ENCODE peak calls at places on chromosomes 6 and 20, in four cellular contexts. One of them, this sample, is unnamed.
A peak's percentile ranks its signal among the peaks of the same experiment; 100 is the strongest.

GRCh38 chr6:123016431-123017110 is 20.5 kb downstream of the CLVS2 start:
- DNase-seq in A549: no peak
- DNase-seq in GM23338: no peak
- DNase-seq in AG09309: no peak
- DNase-seq in this sample: no peak

GRCh38 chr6:85116475-85116874 is 333.4 kb upstream of the NT5E start:
- DNase-seq in A549: no peak
- DNase-seq in GM23338: no peak
- DNase-seq in AG09309: no peak
- DNase-seq in this sample: no peak

GRCh38 chr6:3623451-3624267 is 127.9 kb downstream of the PXDC1 start:
- DNase-seq in AG09309: no peak
- DNase-seq in A549: no peak
- DNase-seq in GM23338: peak; percentile 29
- DNase-seq in this sample: no peak

GRCh38 chr6:12336121-12336971 is 46.2 kb downstream of the EDN1 start:
- DNase-seq in AG09309: no peak
- DNase-seq in A549: no peak
- DNase-seq in GM23338: no peak
- DNase-seq in this sample: no peak

GRCh38 chr6:24484657-24485318 is 4.6 kb downstream of the GPLD1 start:
- DNase-seq in A549: no peak
- DNase-seq in AG09309: peak; percentile 17
- DNase-seq in GM23338: no peak
- DNase-seq in this sample: no peak

GRCh38 chr6:7505196-7505699 is 36.2 kb upstream of the DSP start:
- DNase-seq in GM23338: peak; percentile 77
- DNase-seq in AG09309: peak; percentile 64
- DNase-seq in A549: peak; percentile 56
- DNase-seq in this sample: peak; percentile 97

GRCh38 chr6:145602927-145603326 is 132.4 kb downstream of the EPM2A start:
- DNase-seq in GM23338: no peak
- DNase-seq in A549: no peak
- DNase-seq in AG09309: no peak
- DNase-seq in this sample: no peak

GRCh38 chr6:21457647-21458046 is 135.9 kb upstream of the SOX4 start:
- DNase-seq in A549: no peak
- DNase-seq in AG09309: no peak
- DNase-seq in GM23338: no peak
- DNase-seq in this sample: no peak

GRCh38 chr20:44087051-44087856 is 99.7 kb downstream of the JPH2 start:
- DNase-seq in A549: no peak
- DNase-seq in GM23338: no peak
- DNase-seq in AG09309: no peak
- DNase-seq in this sample: no peak

GRCh38 chr6:48036316-48036715 is 74.7 kb downstream of the PTCHD4 start:
- DNase-seq in A549: no peak
- DNase-seq in AG09309: peak; percentile 48
- DNase-seq in GM23338: no peak
- DNase-seq in this sample: peak; percentile 3

GRCh38 chr6:145882121-145882531 is 67.5 kb upstream of the FBXO30 start:
- DNase-seq in GM23338: no peak
- DNase-seq in AG09309: no peak
- DNase-seq in A549: no peak
- DNase-seq in this sample: no peak

GRCh38 chr6:143125896-143126573 is 65.3 kb downstream of the AIG1 start:
- DNase-seq in GM23338: no peak
- DNase-seq in A549: no peak
- DNase-seq in AG09309: no peak
- DNase-seq in this sample: no peak

GRCh38 chr6:154403803-154404202 is 47.2 kb upstream of the IPCEF1 start:
- DNase-seq in A549: no peak
- DNase-seq in AG09309: peak; percentile 50
- DNase-seq in GM23338: no peak
- DNase-seq in this sample: peak; percentile 43

GRCh38 chr6:14734416-14735340 is 511.2 kb upstream of the JARID2 start:
- DNase-seq in GM23338: no peak
- DNase-seq in A549: no peak
- DNase-seq in AG09309: peak; percentile 80
- DNase-seq in this sample: peak; percentile 93

GRCh38 chr20:7375905-7376304 is 564.4 kb downstream of the HAO1 start:
- DNase-seq in AG09309: no peak
- DNase-seq in A549: no peak
- DNase-seq in GM23338: peak; percentile 44
- DNase-seq in this sample: no peak

GRCh38 chr20:57539889-57540288 is 14.9 kb upstream of the CTCFL start:
- DNase-seq in AG09309: no peak
- DNase-seq in GM23338: no peak
- DNase-seq in A549: no peak
- DNase-seq in this sample: no peak

GRCh38 chr6:169956580-169956979 is 205.2 kb downstream of the ERMARD start:
- DNase-seq in AG09309: no peak
- DNase-seq in A549: no peak
- DNase-seq in GM23338: no peak
- DNase-seq in this sample: no peak

GRCh38 chr6:166106076-166106686 is 61.5 kb downstream of the TBXT start:
- DNase-seq in GM23338: peak; percentile 86
- DNase-seq in A549: peak; percentile 47
- DNase-seq in AG09309: peak; percentile 4
- DNase-seq in this sample: peak; percentile 14

GRCh38 chr6:26483727-26484126 is 16.4 kb upstream of the BTN1A1 start:
- DNase-seq in GM23338: no peak
- DNase-seq in AG09309: no peak
- DNase-seq in A549: no peak
- DNase-seq in this sample: no peak

GRCh38 chr6:42315991-42316378 is 98.3 kb upstream of the MRPS10 start:
- DNase-seq in AG09309: peak; percentile 65
- DNase-seq in GM23338: peak; percentile 43
- DNase-seq in A549: peak; percentile 60
- DNase-seq in this sample: peak; percentile 95

GRCh38 chr6:19210849-19211590 is 626.1 kb upstream of the ID4 start:
- DNase-seq in AG09309: no peak
- DNase-seq in GM23338: peak; percentile 90
- DNase-seq in A549: no peak
- DNase-seq in this sample: no peak

GRCh38 chr6:143695106-143696059 is 17.6 kb downstream of the PHACTR2 start:
- DNase-seq in GM23338: no peak
- DNase-seq in AG09309: no peak
- DNase-seq in A549: no peak
- DNase-seq in this sample: no peak

GRCh38 chr20:8183526-8183925 is 51.5 kb downstream of the PLCB1 start:
- DNase-seq in AG09309: no peak
- DNase-seq in A549: no peak
- DNase-seq in GM23338: no peak
- DNase-seq in this sample: no peak

GRCh38 chr6:130529569-130530149 is 163.8 kb downstream of the TMEM200A start:
- DNase-seq in GM23338: no peak
- DNase-seq in AG09309: no peak
- DNase-seq in A549: no peak
- DNase-seq in this sample: no peak

GRCh38 chr6:39295538-39295937 is 18.7 kb downstream of the KCNK17 start:
- DNase-seq in AG09309: no peak
- DNase-seq in A549: no peak
- DNase-seq in GM23338: no peak
- DNase-seq in this sample: no peak

GRCh38 chr6:137427670-137428290 is 66.4 kb downstream of the OLIG3 start:
- DNase-seq in AG09309: no peak
- DNase-seq in GM23338: no peak
- DNase-seq in A549: no peak
- DNase-seq in this sample: no peak

GRCh38 chr20:50306478-50307423 is 116.1 kb downstream of the CEBPB start:
- DNase-seq in GM23338: no peak
- DNase-seq in A549: no peak
- DNase-seq in AG09309: no peak
- DNase-seq in this sample: no peak

GRCh38 chr6:150981095-150981494 is 115.6 kb downstream of the MTHFD1L start:
- DNase-seq in GM23338: no peak
- DNase-seq in A549: no peak
- DNase-seq in AG09309: no peak
- DNase-seq in this sample: no peak

GRCh38 chr6:89140347-89141159 is 5.3 kb upstream of the PM20D2 start:
- DNase-seq in A549: no peak
- DNase-seq in GM23338: no peak
- DNase-seq in AG09309: no peak
- DNase-seq in this sample: no peak

GRCh38 chr20:8394308-8394945 is 262.4 kb downstream of the PLCB1 start:
- DNase-seq in A549: no peak
- DNase-seq in GM23338: no peak
- DNase-seq in AG09309: no peak
- DNase-seq in this sample: no peak

GRCh38 chr6:43242908-43243648 is at the start of gene TTBK1:
- DNase-seq in A549: no peak
- DNase-seq in AG09309: no peak
- DNase-seq in GM23338: peak; percentile 64
- DNase-seq in this sample: no peak

GRCh38 chr6:149360536-149360935 is 39.5 kb upstream of the SUMO4 start:
- DNase-seq in GM23338: no peak
- DNase-seq in AG09309: no peak
- DNase-seq in A549: no peak
- DNase-seq in this sample: no peak

GRCh38 chr6:159807150-159807859 is 7.2 kb downstream of the PNLDC1 start:
- DNase-seq in GM23338: no peak
- DNase-seq in AG09309: no peak
- DNase-seq in A549: no peak
- DNase-seq in this sample: no peak

GRCh38 chr6:34851361-34851760 is 36.5 kb downstream of the TAF11 start:
- DNase-seq in GM23338: no peak
- DNase-seq in AG09309: no peak
- DNase-seq in A549: no peak
- DNase-seq in this sample: no peak

GRCh38 chr6:27608916-27609883 is 136.3 kb upstream of the ZNF184 start:
- DNase-seq in AG09309: no peak
- DNase-seq in A549: no peak
- DNase-seq in GM23338: peak; percentile 90
- DNase-seq in this sample: no peak

GRCh38 chr6:169115632-169116031 is 138.0 kb downstream of the THBS2 start:
- DNase-seq in GM23338: no peak
- DNase-seq in A549: no peak
- DNase-seq in AG09309: no peak
- DNase-seq in this sample: no peak

GRCh38 chr6:53500095-53500494 is 44.8 kb downstream of the GCLC start:
- DNase-seq in AG09309: no peak
- DNase-seq in GM23338: no peak
- DNase-seq in A549: no peak
- DNase-seq in this sample: no peak

GRCh38 chr6:37482356-37483292 is 17.1 kb downstream of the CCDC167 start:
- DNase-seq in GM23338: no peak
- DNase-seq in A549: no peak
- DNase-seq in AG09309: no peak
- DNase-seq in this sample: no peak

GRCh38 chr20:62405981-62406513 is 1.0 kb downstream of the CABLES2 start:
- DNase-seq in GM23338: no peak
- DNase-seq in AG09309: no peak
- DNase-seq in A549: no peak
- DNase-seq in this sample: no peak

GRCh38 chr20:46305331-46305972 is 2.8 kb downstream of the CDH22 start:
- DNase-seq in A549: no peak
- DNase-seq in AG09309: no peak
- DNase-seq in GM23338: no peak
- DNase-seq in this sample: no peak

GRCh38 chr20:46307139-46307998 is 929 bp downstream of the CDH22 start:
- DNase-seq in GM23338: peak; percentile 92
- DNase-seq in AG09309: no peak
- DNase-seq in A549: peak; percentile 87
- DNase-seq in this sample: no peak

GRCh38 chr20:46305973-46306360 is 2.3 kb downstream of the CDH22 start:
- DNase-seq in A549: no peak
- DNase-seq in AG09309: no peak
- DNase-seq in GM23338: no peak
- DNase-seq in this sample: no peak

GRCh38 chr20:46307999-46308257 is 370 bp downstream of the CDH22 start:
- DNase-seq in GM23338: no peak
- DNase-seq in A549: no peak
- DNase-seq in AG09309: no peak
- DNase-seq in this sample: no peak

DNA sequence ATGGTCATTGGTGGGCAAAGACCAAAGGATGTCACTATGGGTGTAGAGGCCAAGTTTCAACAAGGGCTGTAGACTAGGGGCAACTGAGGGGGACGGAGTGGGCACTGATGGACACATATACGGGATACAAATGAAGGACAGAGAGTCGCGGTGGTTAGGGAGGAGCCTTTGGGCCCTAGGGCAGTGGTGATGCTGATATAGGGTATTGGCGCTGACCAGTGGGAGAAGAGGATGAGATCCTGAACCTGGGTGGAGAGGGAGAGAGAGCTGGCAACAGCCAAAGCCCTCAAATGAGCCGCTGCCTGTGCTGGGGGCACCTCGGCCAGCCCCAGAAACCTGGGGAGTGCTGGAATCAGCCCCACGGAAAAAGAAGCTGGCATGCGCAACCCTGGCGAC is 1.6 kb downstream of the CDH22 start:
- DNase-seq in GM23338: no peak
- DNase-seq in A549: no peak
- DNase-seq in AG09309: no peak
- DNase-seq in this sample: no peak
- H3K4me3 ChIP-seq in GM23338: peak overlapping the region; percentile 73
- H3K4me3 ChIP-seq in A549: no peak overlapping the region
- H3K4me3 ChIP-seq in AG09309: no peak overlapping the region
- H3K4me3 ChIP-seq in this sample: no peak overlapping the region

GRCh38 chr6:119466226-119466625 is 116.7 kb upstream of the MAN1A1 start:
- DNase-seq in A549: no peak
- DNase-seq in AG09309: no peak
- DNase-seq in GM23338: no peak
- DNase-seq in this sample: no peak
- TF ChIP-seq CTCF in A549: no peak
- TF ChIP-seq CTCF in AG09309: no peak
- TF ChIP-seq CTCF in GM23338: no peak
- TF ChIP-seq CTCF in this sample: no peak

DNA sequence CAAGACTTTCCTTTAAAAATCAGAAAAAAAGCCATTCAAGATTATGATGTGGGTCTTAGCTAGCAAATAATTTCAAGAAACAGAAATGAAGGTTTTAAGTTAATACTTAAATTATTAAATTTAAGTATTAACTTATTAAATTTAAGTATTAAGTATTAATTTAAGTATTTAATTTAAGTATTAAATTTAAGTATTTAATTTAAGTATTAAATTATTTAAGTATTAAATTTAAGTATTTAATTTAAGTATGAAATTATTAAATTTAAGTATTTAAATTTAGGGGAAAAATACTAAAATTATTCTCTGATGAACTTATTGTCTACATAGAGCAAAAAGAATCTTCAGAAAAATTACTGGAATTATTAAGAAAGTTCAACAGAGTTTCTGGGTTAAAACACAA is 829.3 kb upstream of the FLRT3 start:
- DNase-seq in AG09309: no peak
- DNase-seq in GM23338: no peak
- DNase-seq in A549: no peak
- DNase-seq in this sample: no peak
- H3K4me3 ChIP-seq in AG09309: no peak overlapping the region
- H3K4me3 ChIP-seq in GM23338: no peak overlapping the region
- H3K4me3 ChIP-seq in A549: no peak overlapping the region
- H3K4me3 ChIP-seq in this sample: no peak overlapping the region

GRCh38 chr6:162421004-162421403 is 306.6 kb downstream of the PRKN start:
- DNase-seq in A549: no peak
- DNase-seq in AG09309: no peak
- DNase-seq in GM23338: no peak
- DNase-seq in this sample: no peak

GRCh38 chr6:162416307-162416706 is 311.3 kb downstream of the PRKN start:
- DNase-seq in AG09309: no peak
- DNase-seq in GM23338: no peak
- DNase-seq in A549: no peak
- DNase-seq in this sample: no peak

GRCh38 chr6:162416845-162417537 is 310.6 kb downstream of the PRKN start:
- DNase-seq in GM23338: no peak
- DNase-seq in AG09309: no peak
- DNase-seq in A549: no peak
- DNase-seq in this sample: no peak
- TF ChIP-seq CTCF in GM23338: peak; percentile 21
- TF ChIP-seq CTCF in AG09309: no peak
- TF ChIP-seq CTCF in A549: no peak
- TF ChIP-seq CTCF in this sample: no peak